ENCODE peak calls at places on chromosome 18, in five cellular contexts. H, G, C, X and E are unnamed samples.
A peak's percentile ranks its signal among the peaks of the same experiment; 100 is the strongest.

GRCh38 chr18:30106356-30106755 is 936.2 kb downstream of the DSC3 start:
- DNase-seq in H (no peak), G (no peak), C (no peak), X (no peak), E (no peak)

GRCh38 chr18:75070625-75071483 is 138.1 kb downstream of the PTGR3 start:
- DNase-seq in H (no peak), G (no peak), C (peak; percentile 75), X (no peak), E (peak; percentile 35)

GRCh38 chr18:74963820-74964446 is 245.0 kb downstream of the PTGR3 start:
- DNase-seq in H (no peak), G (no peak), C (peak; percentile 56), X (peak; percentile 59), E (no peak)

GRCh38 chr18:3973191-3973590 is 481.9 kb downstream of the DLGAP1 start:
- DNase-seq in H (no peak), G (no peak), C (no peak), X (no peak), E (no peak)

GRCh38 chr18:58965291-58965929 is 100.7 kb downstream of the ZNF532 start:
- DNase-seq in H (no peak), G (no peak), C (no peak), X (no peak), E (no peak)

GRCh38 chr18:39835303-39836030 is 2119.6 kb upstream of the PIK3C3 start:
- DNase-seq in H (no peak), G (no peak), C (no peak), X (no peak), E (no peak)

GRCh38 chr18:33579147-33579867 is 1.3 kb downstream of the ASXL3 start:
- DNase-seq in H (no peak), G (no peak), C (no peak), X (no peak), E (no peak)

GRCh38 chr18:23038712-23039111 is 96.6 kb upstream of the CABLES1 start:
- DNase-seq in H (no peak), G (no peak), C (no peak), X (no peak), E (no peak)

GRCh38 chr18:6256521-6256920 is 158.2 kb downstream of the L3MBTL4 start:
- DNase-seq in H (no peak), G (no peak), C (no peak), X (no peak), E (no peak)

GRCh38 chr18:2997846-2998599 is 14.9 kb downstream of the LPIN2 start:
- DNase-seq in H (no peak), G (peak; percentile 83), C (peak; percentile 63), X (no peak), E (no peak)

GRCh38 chr18:44195394-44196140 is 485.1 kb upstream of the SETBP1 start:
- DNase-seq in H (no peak), G (no peak), C (no peak), X (no peak), E (no peak)

GRCh38 chr18:72848534-72849237 is 19.1 kb downstream of the NETO1 start:
- DNase-seq in H (no peak), G (no peak), C (no peak), X (no peak), E (no peak)

GRCh38 chr18:9708882-9709877 is 1.1 kb downstream of the RAB31 start:
- DNase-seq in H (no peak), G (no peak), C (peak; percentile 73), X (peak; percentile 68), E (peak; percentile 29)

GRCh38 chr18:78754311-78755043 is 225.1 kb upstream of the SALL3 start:
- DNase-seq in H (no peak), G (peak; percentile 55), C (no peak), X (peak; percentile 22), E (no peak)

GRCh38 chr18:79863946-79864725 is 66.4 kb downstream of the KCNG2 start:
- DNase-seq in H (no peak), G (no peak), C (no peak), X (no peak), E (no peak)

GRCh38 chr18:9561774-9562173 is 52.6 kb downstream of the PPP4R1 start:
- DNase-seq in H (no peak), G (no peak), C (no peak), X (no peak), E (no peak)

GRCh38 chr18:75638223-75638596 is 210.7 kb upstream of the SMIM21 start:
- DNase-seq in H (no peak), G (no peak), C (no peak), X (no peak), E (no peak)

GRCh38 chr18:77052656-77053309 is 79.8 kb downstream of the MBP start:
- DNase-seq in H (no peak), G (no peak), C (no peak), X (peak; percentile 68), E (no peak)

GRCh38 chr18:35580748-35581534 is 599 bp upstream of the GALNT1 start:
- DNase-seq in H (peak; percentile 51), G (peak; percentile 81), C (peak; percentile 74), X (peak; percentile 71), E (peak; percentile 73)

GRCh38 chr18:22250591-22250996 is 81.2 kb downstream of the GATA6 start:
- DNase-seq in H (no peak), G (no peak), C (no peak), X (no peak), E (no peak)

GRCh38 chr18:67266591-67267237 is 249.8 kb downstream of the DSEL start:
- DNase-seq in H (no peak), G (no peak), C (no peak), X (no peak), E (no peak)

GRCh38 chr18:35282353-35282752 is 7.7 kb downstream of the ZSCAN30 start:
- DNase-seq in H (no peak), G (no peak), C (no peak), X (no peak), E (no peak)

GRCh38 chr18:36089001-36089400 is 21.6 kb upstream of the RPRD1A start:
- DNase-seq in H (no peak), G (no peak), C (no peak), X (no peak), E (no peak)

GRCh38 chr18:22637787-22638186 is 220.1 kb upstream of the CTAGE1 start:
- DNase-seq in H (no peak), G (no peak), C (no peak), X (no peak), E (no peak)

GRCh38 chr18:78765142-78765541 is 214.5 kb upstream of the SALL3 start:
- DNase-seq in H (no peak), G (no peak), C (no peak), X (no peak), E (no peak)

GRCh38 chr18:73636355-73636754 is 511.3 kb downstream of the FBXO15 start:
- DNase-seq in H (no peak), G (no peak), C (no peak), X (no peak), E (no peak)

GRCh38 chr18:43830905-43831304 is 553.6 kb upstream of the SYT4 start:
- DNase-seq in H (no peak), G (no peak), C (no peak), X (no peak), E (no peak)

GRCh38 chr18:2908166-2908945 is 61.5 kb downstream of the EMILIN2 start:
- DNase-seq in H (no peak), G (no peak), C (no peak), X (no peak), E (no peak)

GRCh38 chr18:55243852-55244251 is 284.6 kb upstream of the CCDC68 start:
- DNase-seq in H (no peak), G (no peak), C (no peak), X (no peak), E (no peak)

GRCh38 chr18:7982216-7982615 is 415.1 kb downstream of the PTPRM start:
- DNase-seq in H (no peak), G (no peak), C (no peak), X (no peak), E (no peak)

GRCh38 chr18:50659091-50660003 is 99.5 kb downstream of the MAPK4 start:
- DNase-seq in H (no peak), G (peak; percentile 74), C (no peak), X (no peak), E (no peak)
- TF ChIP-seq CTCF in H (no peak), G (no peak), C (no peak), X (no peak), E (no peak)

GRCh38 chr18:63119647-63120046 is 199.9 kb downstream of the BCL2 start:
- DNase-seq in H (no peak), G (no peak), C (peak; percentile 46), X (no peak), E (no peak)
- TF ChIP-seq CTCF in H (peak; percentile 51), G (no peak), C (peak; percentile 42), X (peak; percentile 37), E (no peak)

GRCh38 chr18:11887305-11888262 is 20.5 kb downstream of the MPPE1 start:
- DNase-seq in H (no peak), G (no peak), C (no peak), X (no peak), E (no peak)

GRCh38 chr18:11888726-11889125 is 19.4 kb downstream of the MPPE1 start:
- DNase-seq in H (no peak), G (no peak), C (no peak), X (no peak), E (no peak)

GRCh38 chr18:11884396-11885030 is 23.6 kb downstream of the MPPE1 start:
- DNase-seq in H (no peak), G (no peak), C (no peak), X (no peak), E (no peak)

GRCh38 chr18:11885278-11885991 is 22.7 kb downstream of the MPPE1 start:
- DNase-seq in H (no peak), G (no peak), C (no peak), X (peak; percentile 61), E (no peak)

GRCh38 chr18:11886629-11887028 is 21.5 kb downstream of the MPPE1 start:
- DNase-seq in H (no peak), G (no peak), C (no peak), X (no peak), E (no peak)
- TF ChIP-seq CTCF in H (no peak), G (no peak), C (no peak), X (no peak), E (no peak)

DNA sequence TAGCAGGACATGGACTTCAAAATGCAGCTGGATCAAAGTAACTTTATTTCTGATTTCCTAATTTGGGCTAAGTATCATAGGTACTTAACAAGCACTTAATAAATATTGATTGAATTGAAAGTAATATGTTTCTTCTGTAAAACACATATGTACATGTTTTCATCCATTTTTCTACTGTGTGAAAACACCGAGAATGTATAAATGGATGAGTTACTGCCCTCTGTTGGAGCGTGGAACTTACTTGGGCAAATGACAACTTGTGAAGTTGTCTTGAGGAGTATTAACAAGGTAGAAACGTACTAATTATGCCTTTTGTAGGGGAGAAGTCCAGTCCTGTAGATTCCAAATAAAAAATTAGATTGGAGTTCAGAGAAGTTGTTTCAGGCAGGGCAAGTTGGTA is 87.2 kb downstream of the PHLPP1 start:
- DNase-seq in H (no peak), G (no peak), C (no peak), X (no peak), E (no peak)
- TF ChIP-seq CTCF in H (no peak), G (no peak), C (no peak), X (no peak), E (no peak)

GRCh38 chr18:27668126-27668525 is 483.0 kb upstream of the CHST9 start:
- DNase-seq in H (no peak), G (no peak), C (no peak), X (no peak), E (no peak)
- TF ChIP-seq CTCF in H (no peak), G (no peak), C (no peak), X (no peak), E (no peak)

GRCh38 chr18:64017870-64018269 is 48.0 kb downstream of the SERPINB8 start:
- DNase-seq in H (no peak), G (no peak), C (peak; percentile 38), X (no peak), E (no peak)
- TF ChIP-seq CTCF in H (peak; percentile 76), G (no peak), C (peak; percentile 31), X (peak; percentile 37), E (no peak)